ENCODE peak calls at places on chromosomes 7 and 10, in five cellular contexts. One of them, this sample, is unnamed.

GRCh38 chr7:88480266-88480665 is 173.6 kb upstream of the STEAP4 start:
- DNase-seq in CD8-positive, alpha-beta T cell: no peak
- DNase-seq in upper lobe of right lung: no peak
- DNase-seq in endothelial cell: no peak
- DNase-seq in CD14-positive monocyte: no peak
- DNase-seq in this sample: no peak

GRCh38 chr7:125136755-125137547 is 207.3 kb upstream of the POT1 start:
- DNase-seq in CD14-positive monocyte: no peak
- DNase-seq in upper lobe of right lung: no peak
- DNase-seq in CD8-positive, alpha-beta T cell: no peak
- DNase-seq in endothelial cell: no peak
- DNase-seq in this sample: no peak

GRCh38 chr7:5425507-5426225 is 2.0 kb upstream of the TNRC18 start:
- DNase-seq in CD14-positive monocyte: no peak
- DNase-seq in CD8-positive, alpha-beta T cell: no peak
- DNase-seq in upper lobe of right lung: peak; percentile 91
- DNase-seq in endothelial cell: peak; percentile 60
- DNase-seq in this sample: no peak

GRCh38 chr7:153832160-153832559 is 220.0 kb upstream of the DPP6 start:
- DNase-seq in CD8-positive, alpha-beta T cell: no peak
- DNase-seq in upper lobe of right lung: no peak
- DNase-seq in endothelial cell: no peak
- DNase-seq in CD14-positive monocyte: no peak
- DNase-seq in this sample: no peak

GRCh38 chr10:132591166-132591971 is 53.8 kb downstream of the INPP5A start:
- DNase-seq in CD14-positive monocyte: no peak
- DNase-seq in upper lobe of right lung: no peak
- DNase-seq in endothelial cell: no peak
- DNase-seq in CD8-positive, alpha-beta T cell: no peak
- DNase-seq in this sample: no peak

GRCh38 chr10:90352288-90352687 is 505.6 kb downstream of the HTR7 start:
- DNase-seq in upper lobe of right lung: no peak
- DNase-seq in endothelial cell: no peak
- DNase-seq in CD8-positive, alpha-beta T cell: no peak
- DNase-seq in CD14-positive monocyte: no peak
- DNase-seq in this sample: no peak

GRCh38 chr10:114914545-114914944 is 23.4 kb upstream of the TRUB1 start:
- DNase-seq in endothelial cell: no peak
- DNase-seq in CD8-positive, alpha-beta T cell: no peak
- DNase-seq in upper lobe of right lung: no peak
- DNase-seq in CD14-positive monocyte: no peak
- DNase-seq in this sample: no peak

GRCh38 chr10:21363753-21364104 is 161.8 kb downstream of the SKIDA1 start:
- DNase-seq in CD8-positive, alpha-beta T cell: no peak
- DNase-seq in endothelial cell: no peak
- DNase-seq in CD14-positive monocyte: no peak
- DNase-seq in upper lobe of right lung: no peak
- DNase-seq in this sample: no peak

GRCh38 chr7:90244565-90244908 is 437 bp upstream of the CFAP69 start:
- DNase-seq in endothelial cell: no peak
- DNase-seq in upper lobe of right lung: no peak
- DNase-seq in CD8-positive, alpha-beta T cell: no peak
- DNase-seq in CD14-positive monocyte: no peak
- DNase-seq in this sample: no peak

GRCh38 chr10:9437131-9437530 is 1382.6 kb downstream of the GATA3 start:
- DNase-seq in CD8-positive, alpha-beta T cell: no peak
- DNase-seq in endothelial cell: no peak
- DNase-seq in CD14-positive monocyte: no peak
- DNase-seq in upper lobe of right lung: no peak
- DNase-seq in this sample: no peak

GRCh38 chr7:11706666-11707605 is 125.1 kb downstream of the THSD7A start:
- DNase-seq in CD8-positive, alpha-beta T cell: no peak
- DNase-seq in upper lobe of right lung: no peak
- DNase-seq in CD14-positive monocyte: no peak
- DNase-seq in endothelial cell: no peak
- DNase-seq in this sample: no peak

GRCh38 chr7:122989041-122989440 is 6.5 kb downstream of the TAS2R16 start:
- DNase-seq in CD14-positive monocyte: no peak
- DNase-seq in CD8-positive, alpha-beta T cell: no peak
- DNase-seq in upper lobe of right lung: no peak
- DNase-seq in endothelial cell: no peak
- DNase-seq in this sample: no peak

GRCh38 chr10:63553031-63553430 is 31.8 kb downstream of the REEP3 start:
- DNase-seq in upper lobe of right lung: no peak
- DNase-seq in endothelial cell: no peak
- DNase-seq in CD8-positive, alpha-beta T cell: no peak
- DNase-seq in CD14-positive monocyte: no peak
- DNase-seq in this sample: no peak

GRCh38 chr10:101676573-101676972 is 18.4 kb downstream of the FBXW4 start:
- DNase-seq in CD8-positive, alpha-beta T cell: no peak
- DNase-seq in upper lobe of right lung: no peak
- DNase-seq in CD14-positive monocyte: no peak
- DNase-seq in endothelial cell: no peak
- DNase-seq in this sample: no peak

GRCh38 chr7:159038066-159038465 is 106.6 kb downstream of the VIPR2 start:
- DNase-seq in CD8-positive, alpha-beta T cell: no peak
- DNase-seq in endothelial cell: no peak
- DNase-seq in CD14-positive monocyte: peak; percentile 25
- DNase-seq in upper lobe of right lung: no peak
- DNase-seq in this sample: no peak

GRCh38 chr7:18895456-18895855 is 222.0 kb downstream of the TWIST1 start:
- DNase-seq in upper lobe of right lung: no peak
- DNase-seq in CD8-positive, alpha-beta T cell: no peak
- DNase-seq in endothelial cell: no peak
- DNase-seq in CD14-positive monocyte: no peak
- DNase-seq in this sample: no peak

GRCh38 chr10:91635401-91636400 is 2.8 kb upstream of the PPP1R3C start:
- DNase-seq in endothelial cell: peak; percentile 70
- DNase-seq in upper lobe of right lung: no peak
- DNase-seq in CD14-positive monocyte: no peak
- DNase-seq in CD8-positive, alpha-beta T cell: peak; percentile 7
- DNase-seq in this sample: peak; percentile 32

GRCh38 chr7:55266243-55266642 is 98.9 kb upstream of the LANCL2 start:
- DNase-seq in CD14-positive monocyte: no peak
- DNase-seq in endothelial cell: no peak
- DNase-seq in upper lobe of right lung: no peak
- DNase-seq in CD8-positive, alpha-beta T cell: no peak
- DNase-seq in this sample: no peak

GRCh38 chr10:127907411-127908105 is 655 bp downstream of the PTPRE start:
- DNase-seq in endothelial cell: no peak
- DNase-seq in CD14-positive monocyte: no peak
- DNase-seq in upper lobe of right lung: peak; percentile 78
- DNase-seq in CD8-positive, alpha-beta T cell: no peak
- DNase-seq in this sample: peak; percentile 44

GRCh38 chr7:13166801-13167200 is 479.4 kb downstream of the ARL4A start:
- DNase-seq in CD8-positive, alpha-beta T cell: no peak
- DNase-seq in endothelial cell: no peak
- DNase-seq in CD14-positive monocyte: no peak
- DNase-seq in upper lobe of right lung: no peak
- DNase-seq in this sample: no peak

GRCh38 chr10:121975295-121976086 is 474 bp upstream of the NSMCE4A start:
- DNase-seq in CD8-positive, alpha-beta T cell: no peak
- DNase-seq in endothelial cell: no peak
- DNase-seq in CD14-positive monocyte: no peak
- DNase-seq in upper lobe of right lung: no peak
- DNase-seq in this sample: no peak
- TF ChIP-seq CTCF in CD8-positive, alpha-beta T cell: no peak
- TF ChIP-seq CTCF in endothelial cell: peak; percentile 14
- TF ChIP-seq CTCF in CD14-positive monocyte: peak; percentile 53
- TF ChIP-seq CTCF in upper lobe of right lung: peak; percentile 72
- TF ChIP-seq CTCF in this sample: no peak

DNA sequence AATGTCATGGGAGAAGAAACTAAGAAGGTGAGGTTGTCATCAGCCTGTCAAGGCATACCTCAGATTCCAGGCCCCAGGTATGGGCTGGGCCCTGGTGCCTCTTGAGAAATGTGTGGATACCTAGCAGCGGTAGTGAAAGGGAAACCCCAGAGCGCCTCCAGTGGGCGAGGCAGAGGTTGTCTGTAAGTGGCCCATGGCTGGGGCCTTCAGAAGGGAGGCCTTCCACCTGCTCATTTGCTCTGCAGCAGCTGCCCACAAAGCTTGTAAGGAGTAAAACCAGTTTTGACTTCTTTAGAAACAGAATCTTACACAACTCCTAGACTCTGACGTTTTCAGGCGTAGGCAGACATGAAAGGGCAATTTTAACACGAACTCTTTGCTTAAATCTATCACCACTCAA is 509.9 kb downstream of the PARD3 start:
- DNase-seq in upper lobe of right lung: peak; percentile 88
- DNase-seq in CD14-positive monocyte: no peak
- DNase-seq in endothelial cell: peak; percentile 46
- DNase-seq in CD8-positive, alpha-beta T cell: no peak
- DNase-seq in this sample: peak; percentile 63
- TF ChIP-seq CTCF in upper lobe of right lung: peak; percentile 44
- TF ChIP-seq CTCF in CD14-positive monocyte: no peak
- TF ChIP-seq CTCF in endothelial cell: peak; percentile 45
- TF ChIP-seq CTCF in CD8-positive, alpha-beta T cell: no peak
- TF ChIP-seq CTCF in this sample: peak; percentile 15

GRCh38 chr7:787332-788240 is 44.7 kb upstream of the SUN1 start:
- DNase-seq in upper lobe of right lung: no peak
- DNase-seq in CD14-positive monocyte: no peak
- DNase-seq in CD8-positive, alpha-beta T cell: no peak
- DNase-seq in endothelial cell: no peak
- DNase-seq in this sample: no peak
- TF ChIP-seq CTCF in upper lobe of right lung: no peak
- TF ChIP-seq CTCF in CD14-positive monocyte: no peak
- TF ChIP-seq CTCF in CD8-positive, alpha-beta T cell: no peak
- TF ChIP-seq CTCF in endothelial cell: no peak
- TF ChIP-seq CTCF in this sample: no peak

GRCh38 chr10:123147635-123148413 is at the start of gene HMX2:
- DNase-seq in CD14-positive monocyte: no peak
- DNase-seq in endothelial cell: peak; percentile 49
- DNase-seq in upper lobe of right lung: no peak
- DNase-seq in CD8-positive, alpha-beta T cell: no peak
- DNase-seq in this sample: no peak
- TF ChIP-seq CTCF in CD14-positive monocyte: no peak
- TF ChIP-seq CTCF in endothelial cell: no peak
- TF ChIP-seq CTCF in upper lobe of right lung: no peak
- TF ChIP-seq CTCF in CD8-positive, alpha-beta T cell: no peak
- TF ChIP-seq CTCF in this sample: no peak

GRCh38 chr10:5090551-5090950 is 3.7 kb upstream of the AKR1C3 start:
- DNase-seq in CD14-positive monocyte: no peak
- DNase-seq in CD8-positive, alpha-beta T cell: no peak
- DNase-seq in upper lobe of right lung: no peak
- DNase-seq in endothelial cell: no peak
- DNase-seq in this sample: no peak

GRCh38 chr10:5092375-5092774 is 1.8 kb upstream of the AKR1C3 start:
- DNase-seq in upper lobe of right lung: no peak
- DNase-seq in CD8-positive, alpha-beta T cell: no peak
- DNase-seq in CD14-positive monocyte: no peak
- DNase-seq in endothelial cell: no peak
- DNase-seq in this sample: no peak

GRCh38 chr10:5088703-5089261 is 5.4 kb upstream of the AKR1C3 start:
- DNase-seq in upper lobe of right lung: no peak
- DNase-seq in CD14-positive monocyte: no peak
- DNase-seq in CD8-positive, alpha-beta T cell: no peak
- DNase-seq in endothelial cell: no peak
- DNase-seq in this sample: no peak

GRCh38 chr10:5091196-5091595 is 3.0 kb upstream of the AKR1C3 start:
- DNase-seq in CD8-positive, alpha-beta T cell: no peak
- DNase-seq in CD14-positive monocyte: no peak
- DNase-seq in upper lobe of right lung: no peak
- DNase-seq in endothelial cell: no peak
- DNase-seq in this sample: no peak

GRCh38 chr10:5089869-5090268 is 4.3 kb upstream of the AKR1C3 start:
- DNase-seq in CD14-positive monocyte: no peak
- DNase-seq in endothelial cell: peak; percentile 7
- DNase-seq in CD8-positive, alpha-beta T cell: no peak
- DNase-seq in upper lobe of right lung: no peak
- DNase-seq in this sample: no peak
- TF ChIP-seq CTCF in CD14-positive monocyte: peak; percentile 68
- TF ChIP-seq CTCF in endothelial cell: peak; percentile 57
- TF ChIP-seq CTCF in CD8-positive, alpha-beta T cell: peak; percentile 17
- TF ChIP-seq CTCF in upper lobe of right lung: peak; percentile 36
- TF ChIP-seq CTCF in this sample: no peak

DNA sequence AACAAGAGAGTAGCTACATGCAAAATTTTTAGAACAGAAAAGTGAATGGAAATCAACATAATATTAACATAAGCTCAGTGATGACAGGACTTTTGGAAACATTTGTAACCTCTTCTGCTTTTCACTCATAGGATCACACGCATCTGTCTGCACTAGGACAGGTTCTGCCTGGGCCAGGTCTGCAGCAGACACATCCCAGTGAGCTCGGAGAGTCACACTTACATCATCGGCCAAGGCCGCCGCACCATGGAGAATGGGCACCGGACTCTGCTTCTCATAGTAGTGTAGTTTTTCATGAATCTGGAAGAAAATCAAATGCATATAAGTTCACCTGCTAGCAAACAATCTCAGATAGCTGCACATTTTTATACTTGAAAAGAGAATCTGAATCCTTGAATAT is 150.9 kb upstream of the ODAD2 start:
- DNase-seq in CD8-positive, alpha-beta T cell: no peak
- DNase-seq in endothelial cell: no peak
- DNase-seq in CD14-positive monocyte: no peak
- DNase-seq in upper lobe of right lung: no peak
- DNase-seq in this sample: no peak
- TF ChIP-seq CTCF in CD8-positive, alpha-beta T cell: no peak
- TF ChIP-seq CTCF in endothelial cell: no peak
- TF ChIP-seq CTCF in CD14-positive monocyte: no peak
- TF ChIP-seq CTCF in upper lobe of right lung: no peak
- TF ChIP-seq CTCF in this sample: no peak

This sample was measured in mesothelial cell of epicardium.